ENCODE peak calls at places on chromosomes 5 and 9, in seven cellular contexts. Z, R, E, Q, F, C and S are unnamed samples.

GRCh38 chr9:74773886-74774479 is 113.7 kb downstream of the TRPM6 start:
- DNase-seq in R (peak; percentile 63), F (peak; percentile 78), Z (peak; percentile 67), E (peak; percentile 87), C (peak; percentile 75), Q (peak; percentile 53), S (peak; percentile 79)

GRCh38 chr9:107465467-107466451 is 23.8 kb downstream of the KLF4 start:
- DNase-seq in F (peak; percentile 88), Z (no peak), E (peak; percentile 37), C (peak; percentile 55), R (peak; percentile 81), Q (no peak), S (peak; percentile 81)

GRCh38 chr5:114185274-114185673 is 176.6 kb upstream of the KCNN2 start:
- DNase-seq in Q (no peak), R (no peak), Z (no peak), F (peak; percentile 8), C (no peak), E (no peak), S (no peak)

GRCh38 chr9:85723220-85723619 is 18.5 kb downstream of the AGTPBP1 start:
- DNase-seq in Q (no peak), Z (no peak), F (no peak), R (peak; percentile 23), E (no peak), C (no peak), S (no peak)

GRCh38 chr5:137507150-137507549 is 8.0 kb upstream of the SPOCK1 start:
- DNase-seq in Q (no peak), Z (no peak), C (no peak), F (peak; percentile 54), R (no peak), E (no peak), S (no peak)

GRCh38 chr5:3394046-3394597 is 201.5 kb upstream of the IRX1 start:
- DNase-seq in C (no peak), E (no peak), Z (no peak), R (no peak), F (no peak), Q (no peak), S (no peak)

GRCh38 chr5:176364765-176365662 is at the start of gene ARL10:
- DNase-seq in Q (no peak), Z (no peak), C (no peak), R (peak; percentile 36), F (peak; percentile 68), E (peak; percentile 51), S (no peak)

GRCh38 chr9:38390851-38391250 is 1.7 kb upstream of the ALDH1B1 start:
- DNase-seq in Z (no peak), C (no peak), F (no peak), E (no peak), Q (no peak), R (no peak), S (no peak)

GRCh38 chr9:129374651-129375050 is 196.6 kb upstream of the IER5L start:
- DNase-seq in E (no peak), Q (no peak), R (no peak), Z (no peak), C (no peak), F (no peak), S (no peak)

GRCh38 chr9:91676042-91676441 is 252.4 kb upstream of the NFIL3 start:
- DNase-seq in F (peak; percentile 72), R (no peak), C (no peak), E (no peak), Z (peak; percentile 18), Q (no peak), S (no peak)

GRCh38 chr9:15161744-15162143 is 145.3 kb downstream of the TTC39B start:
- DNase-seq in Z (no peak), Q (no peak), F (no peak), R (no peak), C (no peak), E (no peak), S (no peak)

GRCh38 chr5:178069909-178070308 is 43.4 kb upstream of the N4BP3 start:
- DNase-seq in Z (peak; percentile 35), E (peak; percentile 38), R (peak; percentile 71), C (no peak), Q (no peak), F (peak; percentile 50), S (no peak)

GRCh38 chr9:87816041-87816440 is 66.6 kb upstream of the SPATA31E1 start:
- DNase-seq in C (no peak), Z (no peak), Q (no peak), E (peak; percentile 22), F (peak; percentile 24), R (no peak), S (no peak)

GRCh38 chr9:16023466-16023865 is 470.6 kb downstream of the CCDC171 start:
- DNase-seq in C (no peak), F (peak; percentile 86), E (no peak), Q (no peak), Z (no peak), R (no peak), S (no peak)

GRCh38 chr9:6757988-6758417 is 230 bp downstream of the KDM4C start:
- DNase-seq in Z (no peak), Q (peak; percentile 76), F (no peak), C (no peak), E (no peak), R (no peak), S (no peak)

GRCh38 chr5:45696206-45696836 is at the start of gene HCN1:
- DNase-seq in E (peak; percentile 92), F (peak; percentile 88), Q (peak; percentile 65), R (peak; percentile 81), C (peak; percentile 15), Z (no peak), S (peak; percentile 90)

GRCh38 chr5:144203750-144204596 is 33.3 kb downstream of the KCTD16 start:
- DNase-seq in Z (peak; percentile 57), E (peak; percentile 71), R (peak; percentile 53), Q (peak; percentile 61), F (peak; percentile 75), C (peak; percentile 37), S (no peak)

GRCh38 chr5:11449217-11449616 is 455.0 kb downstream of the CTNND2 start:
- DNase-seq in E (no peak), C (no peak), R (no peak), F (no peak), Z (no peak), Q (no peak), S (no peak)

GRCh38 chr5:168305281-168305680 is 13.8 kb downstream of the WWC1 start:
- DNase-seq in R (no peak), E (no peak), Q (no peak), Z (no peak), F (no peak), C (no peak), S (no peak)

GRCh38 chr9:112494153-112494552 is 7.5 kb downstream of the KIAA1958 start:
- DNase-seq in C (no peak), F (peak; percentile 11), Q (no peak), Z (no peak), R (no peak), E (no peak), S (no peak)

GRCh38 chr9:129258823-129259301 is 80.8 kb upstream of the IER5L start:
- DNase-seq in R (no peak), E (no peak), C (no peak), Z (no peak), F (no peak), Q (no peak), S (peak; percentile 75)

GRCh38 chr5:176201811-176202210 is 36.4 kb upstream of the SIMC1 start:
- DNase-seq in Q (peak; percentile 27), Z (no peak), F (no peak), R (no peak), E (no peak), C (no peak), S (no peak)

GRCh38 chr5:140690376-140690932 is 716 bp downstream of the HARS1 start:
- DNase-seq in C (no peak), E (no peak), Z (peak; percentile 7), F (peak; percentile 60), R (no peak), Q (no peak), S (no peak)

GRCh38 chr5:22754155-22754554 is 99.0 kb downstream of the CDH12 start:
- DNase-seq in E (peak; percentile 56), R (no peak), F (no peak), Q (no peak), Z (no peak), C (no peak), S (no peak)

GRCh38 chr5:45741110-45741509 is 44.9 kb upstream of the HCN1 start:
- DNase-seq in F (no peak), Z (no peak), C (no peak), E (no peak), Q (no peak), R (no peak), S (no peak)

GRCh38 chr9:25225938-25226760 is 452.1 kb downstream of the TUSC1 start:
- DNase-seq in E (no peak), R (no peak), Q (no peak), F (no peak), C (no peak), Z (no peak), S (peak; percentile 74)

GRCh38 chr5:135089912-135090311 is 55.9 kb upstream of the PITX1 start:
- DNase-seq in Q (no peak), R (no peak), Z (no peak), F (no peak), E (no peak), C (no peak), S (no peak)

GRCh38 chr9:85740821-85741111 is 988 bp downstream of the AGTPBP1 start:
- DNase-seq in F (no peak), E (no peak), C (no peak), Z (no peak), R (no peak), Q (no peak), S (no peak)

GRCh38 chr5:151250346-151251000 is 2.5 kb upstream of the GM2A start:
- DNase-seq in C (no peak), Q (no peak), Z (no peak), E (no peak), R (no peak), F (no peak), S (no peak)

GRCh38 chr5:19910131-19910530 is 77.9 kb downstream of the CDH18 start:
- DNase-seq in C (no peak), E (no peak), Q (no peak), R (no peak), F (no peak), Z (no peak), S (no peak)